ENCODE peak calls at places on chromosomes 7 and 10, in eight cellular contexts. U, D, M, O, H, W, G and T are unnamed samples.

GRCh38 chr10:70190581-70190980 is 20.3 kb upstream of the SAR1A start:
- DNase-seq in M (no peak), H (no peak), O (no peak), D (no peak), U (peak), G (no peak), W (no peak), T (no peak)

GRCh38 chr10:14102056-14102455 is 228.7 kb downstream of the FRMD4A start:
- DNase-seq in M (no peak), G (no peak), W (no peak), D (no peak), U (no peak), O (no peak), H (peak), T (no peak)

GRCh38 chr7:122307228-122307619 is 2.7 kb upstream of the FEZF1 start:
- DNase-seq in M (no peak), H (no peak), U (no peak), G (no peak), D (no peak), W (no peak), O (no peak), T (no peak)

GRCh38 chr10:97332586-97333350 is 1.8 kb downstream of the FRAT2 start:
- DNase-seq in U (peak), O (no peak), H (peak), W (peak), G (peak), M (peak), D (peak), T (no peak)

GRCh38 chr10:6181249-6181648 is 21.5 kb upstream of the PFKFB3 start:
- DNase-seq in D (no peak), O (no peak), W (no peak), G (no peak), H (no peak), U (no peak), M (no peak), T (no peak)

GRCh38 chr10:132974249-132974796 is 32.0 kb upstream of the CFAP46 start:
- DNase-seq in W (no peak), H (no peak), D (no peak), M (no peak), G (no peak), O (no peak), U (no peak), T (no peak)

GRCh38 chr7:23539494-23539907 is 7.7 kb upstream of the TRA2A start:
- DNase-seq in M (peak), W (no peak), O (no peak), G (no peak), H (no peak), U (no peak), D (no peak), T (no peak)

GRCh38 chr10:112996462-112996861 is 46.4 kb downstream of the TCF7L2 start:
- DNase-seq in O (no peak), H (no peak), D (no peak), U (no peak), W (no peak), G (no peak), M (no peak), T (no peak)

GRCh38 chr7:43954524-43955228 is 28.4 kb downstream of the UBE2D4 start:
- DNase-seq in U (peak), M (peak), H (peak), O (no peak), W (peak), G (peak), D (peak), T (no peak)

GRCh38 chr7:102193806-102194205 is 92.9 kb upstream of the SH2B2 start:
- DNase-seq in H (no peak), M (no peak), G (no peak), W (no peak), D (no peak), O (no peak), U (peak), T (no peak)

GRCh38 chr10:79071535-79071923 is 2.8 kb downstream of the ZMIZ1 start:
- DNase-seq in D (no peak), W (no peak), M (peak), H (no peak), G (no peak), U (no peak), O (no peak), T (no peak)

GRCh38 chr10:78992333-78992732 is 76.4 kb upstream of the ZMIZ1 start:
- DNase-seq in U (no peak), W (no peak), M (no peak), G (no peak), H (no peak), O (peak), D (no peak), T (no peak)

GRCh38 chr10:22657566-22658190 is 56.7 kb downstream of the PIP4K2A start:
- DNase-seq in M (no peak), H (no peak), U (peak), D (no peak), G (no peak), O (no peak), W (no peak), T (no peak)

GRCh38 chr7:46932656-46933424 is 649.1 kb downstream of the TNS3 start:
- DNase-seq in W (peak), G (no peak), U (peak), D (peak), M (peak), O (no peak), H (peak), T (no peak)

GRCh38 chr7:79176859-79177477 is 276.5 kb downstream of the MAGI2 start:
- DNase-seq in D (peak), U (peak), W (no peak), H (peak), G (no peak), O (no peak), M (peak), T (no peak)

GRCh38 chr7:96310106-96310505 is 11.8 kb downstream of the SLC25A13 start:
- DNase-seq in M (no peak), U (peak), D (no peak), W (no peak), H (no peak), O (no peak), G (no peak), T (no peak)

GRCh38 chr10:114694735-114695134 is 36.7 kb upstream of the ABLIM1 start:
- DNase-seq in M (peak), U (peak), D (no peak), H (no peak), O (no peak), W (no peak), G (peak), T (no peak)

GRCh38 chr7:39130740-39131538 is 153.2 kb downstream of the POU6F2 start:
- DNase-seq in W (no peak), G (no peak), H (no peak), M (no peak), O (no peak), D (no peak), U (no peak), T (no peak)

GRCh38 chr7:41709621-41710020 is 6.7 kb upstream of the INHBA start:
- DNase-seq in M (no peak), G (no peak), O (no peak), D (peak), H (peak), W (peak), U (peak), T (no peak)

GRCh38 chr10:27826369-27826768 is 80.8 kb upstream of the MKX start:
- DNase-seq in U (no peak), M (no peak), W (no peak), O (no peak), G (no peak), D (no peak), H (no peak), T (no peak)

GRCh38 chr10:92290076-92290836 is 622 bp downstream of the CPEB3 start:
- DNase-seq in H (peak), M (peak), G (peak), D (no peak), U (peak), W (no peak), O (peak), T (peak)

GRCh38 chr10:78301891-78302738 is 268.5 kb downstream of the RPS24 start:
- DNase-seq in D (no peak), O (no peak), G (no peak), H (no peak), U (no peak), W (no peak), M (peak), T (no peak)

GRCh38 chr7:65983965-65984654 is 2.1 kb upstream of the GUSB start:
- DNase-seq in H (peak), W (no peak), D (no peak), M (no peak), G (no peak), U (no peak), O (no peak), T (no peak)

GRCh38 chr10:34181545-34182300 is 633.4 kb downstream of the PARD3 start:
- DNase-seq in U (peak), O (no peak), H (no peak), G (no peak), W (no peak), M (no peak), D (no peak), T (no peak)

GRCh38 chr10:29895436-29895835 is 163.9 kb downstream of the JCAD start:
- DNase-seq in G (no peak), H (no peak), D (peak), W (peak), O (no peak), M (no peak), U (peak), T (no peak)